ENCODE peak calls at places on chromosomes 4 and X, in seven cellular contexts. N is stimulated activated CD4-positive, alpha-beta T cell treated with anti-CD3 and anti-CD28 coated beads, Interleukin-15, amount 100 ng/mL, for 1 hour; Z is non-pigmented ciliary epithelial cell; X is NCI-H1105; P is AG08396; F is NCI-H345; O is HT-29. K is an unnamed sample.

GRCh38 chrX:19886888-19887531 is 390 bp downstream of the SH3KBP1 start:
- DNase-seq in P (peak; percentile 57), Z (no peak), O (no peak), N (no peak), F (no peak), X (no peak), K (no peak)

GRCh38 chrX:11113731-11114130 is 2.6 kb downstream of the HCCS start:
- DNase-seq in F (no peak), X (no peak), O (no peak), Z (no peak), P (no peak), N (no peak), K (no peak)

GRCh38 chr4:8077181-8078108 is 81.2 kb downstream of the ABLIM2 start:
- DNase-seq in N (no peak), P (no peak), X (no peak), F (no peak), Z (no peak), O (no peak), K (no peak)

GRCh38 chrX:2451456-2452316 is 49.1 kb downstream of the DHRSX start:
- DNase-seq in F (no peak), P (peak; percentile 11), O (no peak), X (no peak), Z (peak; percentile 36), N (no peak), K (peak; percentile 11)

GRCh38 chr4:118154643-118155042 is 120.4 kb downstream of the NDST3 start:
- DNase-seq in N (no peak), X (no peak), F (no peak), P (no peak), Z (peak; percentile 84), O (no peak), K (no peak)

GRCh38 chr4:41256740-41257256 is at the start of gene UCHL1:
- DNase-seq in N (no peak), X (peak; percentile 80), P (peak; percentile 73), F (peak; percentile 93), Z (peak; percentile 76), O (no peak), K (no peak)

GRCh38 chr4:103032575-103032974 is 13.1 kb upstream of the SLC9B1 start:
- DNase-seq in Z (no peak), N (no peak), O (peak; percentile 80), F (peak; percentile 4), P (no peak), X (no peak), K (no peak)

GRCh38 chr4:165537028-165537648 is 158.3 kb downstream of the CPE start:
- DNase-seq in X (peak; percentile 23), Z (peak; percentile 8), F (peak; percentile 39), P (peak; percentile 35), O (peak; percentile 44), N (no peak), K (peak; percentile 5)

GRCh38 chrX:81174286-81174685 is 27.4 kb downstream of the HMGN5 start:
- DNase-seq in F (no peak), N (no peak), X (no peak), P (peak; percentile 5), O (peak; percentile 69), Z (no peak), K (no peak)

GRCh38 chrX:46547857-46548256 is 2.6 kb upstream of the ZNF674 start:
- DNase-seq in O (no peak), F (no peak), Z (peak; percentile 48), P (no peak), X (no peak), N (no peak), K (peak; percentile 41)

GRCh38 chr4:167885071-167885470 is 207.3 kb upstream of the ANXA10 start:
- DNase-seq in Z (no peak), N (no peak), F (no peak), O (no peak), P (no peak), X (no peak), K (no peak)

GRCh38 chr4:47774078-47774477 is 63.8 kb downstream of the CORIN start:
- DNase-seq in O (no peak), P (no peak), F (no peak), X (no peak), N (no peak), Z (no peak), K (no peak)

GRCh38 chr4:80097395-80098177 is 24.6 kb upstream of the ANTXR2 start:
- DNase-seq in O (no peak), N (no peak), X (no peak), Z (peak; percentile 10), F (peak; percentile 14), P (peak; percentile 56), K (peak; percentile 76)

GRCh38 chr4:151604238-151604637 is 156.6 kb downstream of the GATB start:
- DNase-seq in P (peak; percentile 22), Z (no peak), X (no peak), F (no peak), O (peak; percentile 41), N (no peak), K (no peak)

GRCh38 chr4:117660668-117661067 is 373.6 kb upstream of the NDST3 start:
- DNase-seq in P (no peak), Z (no peak), F (no peak), X (no peak), N (no peak), O (no peak), K (no peak)

GRCh38 chr4:138448169-138448568 is 206.0 kb upstream of the SLC7A11 start:
- DNase-seq in N (no peak), Z (no peak), P (no peak), X (no peak), O (no peak), F (no peak), K (no peak)

GRCh38 chr4:7828926-7829325 is 110.7 kb downstream of the AFAP1 start:
- DNase-seq in F (no peak), Z (no peak), P (no peak), O (no peak), N (no peak), X (no peak), K (peak; percentile 52)

GRCh38 chr4:5802565-5802964 is 90.3 kb downstream of the CRMP1 start:
- DNase-seq in F (no peak), O (no peak), Z (no peak), N (no peak), X (no peak), P (no peak), K (no peak)

GRCh38 chrX:134480061-134480460 is 20.1 kb downstream of the HPRT1 start:
- DNase-seq in P (no peak), F (no peak), X (no peak), N (no peak), Z (no peak), O (no peak), K (no peak)

GRCh38 chr4:147136308-147136707 is 190.6 kb upstream of the TTC29 start:
- DNase-seq in P (no peak), X (no peak), F (no peak), N (no peak), O (no peak), Z (peak; percentile 26), K (no peak)

K was measured in GM04503.